ENCODE peak calls at places on chromosomes 5 and 9, in four cellular contexts. One of them, this sample, is unnamed.
A peak's percentile ranks its signal among the peaks of the same experiment; 100 is the strongest.

GRCh38 chr5:44774279-44774880 is 34.4 kb upstream of the MRPS30 start:
- DNase-seq in HuH-7: peak; percentile 8
- DNase-seq in HEK293T: peak; percentile 12
- DNase-seq in EL: peak; percentile 36
- DNase-seq in this sample: peak; percentile 67

GRCh38 chr9:22005700-22006605 is 3.2 kb downstream of the CDKN2B start:
- DNase-seq in HuH-7: no peak
- DNase-seq in EL: no peak
- DNase-seq in HEK293T: no peak
- DNase-seq in this sample: no peak

GRCh38 chr9:73969936-73970335 is 527.2 kb upstream of the RORB start:
- DNase-seq in HuH-7: no peak
- DNase-seq in HEK293T: no peak
- DNase-seq in EL: no peak
- DNase-seq in this sample: no peak

GRCh38 chr5:164002653-164003052 is 497.2 kb downstream of the MAT2B start:
- DNase-seq in HEK293T: no peak
- DNase-seq in EL: peak; percentile 2
- DNase-seq in HuH-7: no peak
- DNase-seq in this sample: no peak

GRCh38 chr5:78734094-78734845 is 85.7 kb upstream of the LHFPL2 start:
- DNase-seq in EL: peak; percentile 45
- DNase-seq in HuH-7: no peak
- DNase-seq in HEK293T: no peak
- DNase-seq in this sample: no peak

GRCh38 chr5:124394700-124395099 is 351.7 kb downstream of the ZNF608 start:
- DNase-seq in HuH-7: no peak
- DNase-seq in EL: no peak
- DNase-seq in HEK293T: no peak
- DNase-seq in this sample: no peak

GRCh38 chr5:181173027-181173419 is 25.6 kb downstream of the OR2V2 start:
- DNase-seq in HuH-7: no peak
- DNase-seq in HEK293T: no peak
- DNase-seq in EL: no peak
- DNase-seq in this sample: no peak

GRCh38 chr5:93587919-93588585 is 5.0 kb downstream of the NR2F1 start:
- DNase-seq in HEK293T: no peak
- DNase-seq in EL: no peak
- DNase-seq in HuH-7: no peak
- DNase-seq in this sample: no peak

GRCh38 chr9:75175395-75175794 is 87.1 kb downstream of the OSTF1 start:
- DNase-seq in EL: no peak
- DNase-seq in HEK293T: no peak
- DNase-seq in HuH-7: no peak
- DNase-seq in this sample: no peak

GRCh38 chr5:77239126-77239741 is 28.8 kb downstream of the PDE8B start:
- DNase-seq in HEK293T: no peak
- DNase-seq in EL: peak; percentile 28
- DNase-seq in HuH-7: peak; percentile 12
- DNase-seq in this sample: peak; percentile 14

GRCh38 chr9:95116820-95117204 is 200.7 kb downstream of the FANCC start:
- DNase-seq in HuH-7: no peak
- DNase-seq in EL: no peak
- DNase-seq in HEK293T: no peak
- DNase-seq in this sample: no peak

GRCh38 chr9:134025606-134026541 is 593 bp downstream of the BRD3OS start:
- DNase-seq in EL: peak; percentile 60
- DNase-seq in HuH-7: peak; percentile 56
- DNase-seq in HEK293T: peak; percentile 41
- DNase-seq in this sample: peak; percentile 5

GRCh38 chr5:179345429-179346321 is at the start of gene ADAMTS2:
- DNase-seq in HEK293T: peak; percentile 59
- DNase-seq in EL: peak; percentile 71
- DNase-seq in HuH-7: no peak
- DNase-seq in this sample: peak; percentile 60

GRCh38 chr5:89560724-89561123 is 677.7 kb upstream of the MEF2C start:
- DNase-seq in HuH-7: no peak
- DNase-seq in EL: no peak
- DNase-seq in HEK293T: no peak
- DNase-seq in this sample: no peak

GRCh38 chr9:133654736-133655657 is 18.8 kb downstream of the DBH start:
- DNase-seq in EL: no peak
- DNase-seq in HuH-7: no peak
- DNase-seq in HEK293T: no peak
- DNase-seq in this sample: no peak

GRCh38 chr5:40447438-40447837 is 232.3 kb upstream of the PTGER4 start:
- DNase-seq in HEK293T: no peak
- DNase-seq in EL: peak; percentile 29
- DNase-seq in HuH-7: no peak
- DNase-seq in this sample: no peak

GRCh38 chr9:96853711-96854072 is 622 bp downstream of the ZNF782 start:
- DNase-seq in HEK293T: no peak
- DNase-seq in HuH-7: no peak
- DNase-seq in EL: no peak
- DNase-seq in this sample: no peak

GRCh38 chr9:82438581-82438980 is 450.0 kb downstream of the SPATA31D1 start:
- DNase-seq in EL: no peak
- DNase-seq in HuH-7: no peak
- DNase-seq in HEK293T: no peak
- DNase-seq in this sample: no peak

GRCh38 chr5:179731791-179732411 is 721 bp upstream of the MAML1 start:
- DNase-seq in EL: peak; percentile 76
- DNase-seq in HEK293T: no peak
- DNase-seq in HuH-7: no peak
- DNase-seq in this sample: no peak

GRCh38 chr5:15573594-15573993 is 73.6 kb downstream of the FBXL7 start:
- DNase-seq in HuH-7: no peak
- DNase-seq in EL: no peak
- DNase-seq in HEK293T: no peak
- DNase-seq in this sample: no peak

GRCh38 chr5:127187711-127188110 is 102.9 kb upstream of the MEGF10 start:
- DNase-seq in HuH-7: no peak
- DNase-seq in HEK293T: no peak
- DNase-seq in EL: peak; percentile 8
- DNase-seq in this sample: no peak

GRCh38 chr9:113600477-113600851 is 136.9 kb downstream of the RGS3 start:
- DNase-seq in HuH-7: no peak
- DNase-seq in HEK293T: no peak
- DNase-seq in EL: no peak
- DNase-seq in this sample: no peak

GRCh38 chr5:125321654-125322053 is 575.2 kb upstream of the ZNF608 start:
- DNase-seq in HuH-7: no peak
- DNase-seq in EL: no peak
- DNase-seq in HEK293T: no peak
- DNase-seq in this sample: no peak

GRCh38 chr5:93789173-93790070 is 48.0 kb upstream of the POU5F2 start:
- DNase-seq in EL: peak; percentile 76
- DNase-seq in HEK293T: no peak
- DNase-seq in HuH-7: no peak
- DNase-seq in this sample: no peak

GRCh38 chr5:16578474-16578883 is 38.3 kb downstream of the RETREG1 start:
- DNase-seq in EL: no peak
- DNase-seq in HuH-7: no peak
- DNase-seq in HEK293T: no peak
- DNase-seq in this sample: no peak

GRCh38 chr9:76725181-76725580 is 39.1 kb upstream of the PCA3 start:
- DNase-seq in HEK293T: no peak
- DNase-seq in HuH-7: no peak
- DNase-seq in EL: no peak
- DNase-seq in this sample: no peak

GRCh38 chr9:105658351-105658750 is 3.9 kb upstream of the TAL2 start:
- DNase-seq in HEK293T: peak; percentile 33
- DNase-seq in EL: no peak
- DNase-seq in HuH-7: no peak
- DNase-seq in this sample: no peak

GRCh38 chr5:178519155-178519554 is 71.0 kb downstream of the COL23A1 start:
- DNase-seq in HEK293T: no peak
- DNase-seq in HuH-7: no peak
- DNase-seq in EL: no peak
- DNase-seq in this sample: no peak

GRCh38 chr5:172940242-172941066 is 18.8 kb upstream of the RPL26L1 start:
- DNase-seq in HuH-7: no peak
- DNase-seq in EL: no peak
- DNase-seq in HEK293T: no peak
- DNase-seq in this sample: no peak

GRCh38 chr5:1502046-1502736 is 21.6 kb downstream of the LPCAT1 start:
- DNase-seq in HEK293T: no peak
- DNase-seq in HuH-7: no peak
- DNase-seq in EL: no peak
- DNase-seq in this sample: peak; percentile 53

GRCh38 chr5:118040496-118040895 is 947.9 kb downstream of the DTWD2 start:
- DNase-seq in EL: no peak
- DNase-seq in HEK293T: no peak
- DNase-seq in HuH-7: no peak
- DNase-seq in this sample: no peak

GRCh38 chr9:124492818-124493217 is 14.4 kb downstream of the NR5A1 start:
- DNase-seq in HEK293T: no peak
- DNase-seq in EL: no peak
- DNase-seq in HuH-7: no peak
- DNase-seq in this sample: no peak

GRCh38 chr5:145473032-145473642 is 362.0 kb downstream of the PRELID2 start:
- DNase-seq in HuH-7: no peak
- DNase-seq in HEK293T: no peak
- DNase-seq in EL: no peak
- DNase-seq in this sample: no peak

GRCh38 chr9:14652729-14653377 is 40.4 kb downstream of the ZDHHC21 start:
- DNase-seq in HEK293T: peak; percentile 3
- DNase-seq in EL: peak; percentile 22
- DNase-seq in HuH-7: peak; percentile 22
- DNase-seq in this sample: no peak

GRCh38 chr5:36655171-36655570 is 48.8 kb downstream of the SLC1A3 start:
- DNase-seq in HEK293T: peak; percentile 14
- DNase-seq in EL: no peak
- DNase-seq in HuH-7: no peak
- DNase-seq in this sample: no peak

GRCh38 chr5:138661342-138661975 is 86.3 kb upstream of the HSPA9 start:
- DNase-seq in HuH-7: no peak
- DNase-seq in HEK293T: no peak
- DNase-seq in EL: no peak
- DNase-seq in this sample: no peak

GRCh38 chr9:107653263-107653821 is 163.8 kb upstream of the KLF4 start:
- DNase-seq in EL: no peak
- DNase-seq in HEK293T: no peak
- DNase-seq in HuH-7: no peak
- DNase-seq in this sample: no peak

GRCh38 chr9:11402621-11403020 is 789.8 kb upstream of the PTPRD start:
- DNase-seq in HuH-7: no peak
- DNase-seq in EL: no peak
- DNase-seq in HEK293T: no peak
- DNase-seq in this sample: no peak

GRCh38 chr9:133897675-133898074 is 94.4 kb downstream of the VAV2 start:
- DNase-seq in HEK293T: no peak
- DNase-seq in HuH-7: no peak
- DNase-seq in EL: peak; percentile 32
- DNase-seq in this sample: no peak